ENCODE peak calls at places on chromosomes 5 and 9, in nine cellular contexts. C is keratinocyte, Q is HL-60, T is left ventricle myocardium inferior, G is IMR-90, H is A549, B is pancreas, A is uterus, P is kidney. F is an unnamed sample.

GRCh38 chr5:927172-928015 is 34.7 kb downstream of the TRIP13 start:
- DNase-seq in C (no peak), Q (no peak), T (no peak), G (no peak), H (no peak), B (peak), A (no peak), P (no peak), F (no peak)

GRCh38 chr9:114723926-114724325 is 41.9 kb upstream of the TEX48 start:
- DNase-seq in C (no peak), Q (no peak), T (no peak), G (peak), H (no peak), B (no peak), A (no peak), P (no peak), F (no peak)

GRCh38 chr9:34375901-34376595 is 650 bp downstream of the MYORG start:
- DNase-seq in C (no peak), Q (no peak), T (peak), G (no peak), H (peak), B (peak), A (peak), P (peak), F (peak)

GRCh38 chr5:10536931-10537579 is 26.8 kb upstream of the ANKRD33B start:
- DNase-seq in C (no peak), Q (peak), T (no peak), G (no peak), H (no peak), B (no peak), A (no peak), P (peak), F (no peak)

GRCh38 chr9:77952641-77953341 is 78.8 kb downstream of the GNAQ start:
- DNase-seq in C (no peak), Q (no peak), T (no peak), G (peak), H (no peak), B (no peak), A (no peak), P (no peak), F (no peak)

GRCh38 chr9:129162901-129163670 is 15.0 kb downstream of the IER5L start:
- DNase-seq in C (no peak), Q (no peak), T (no peak), G (peak), H (no peak), B (no peak), A (no peak), P (no peak), F (no peak)

GRCh38 chr9:111068816-111069215 is 30.5 kb upstream of the LPAR1 start:
- DNase-seq in C (no peak), Q (no peak), T (no peak), G (no peak), H (no peak), B (no peak), A (no peak), P (no peak), F (no peak)

GRCh38 chr9:109114670-109115069 is 5.1 kb downstream of the TMEM245 start:
- DNase-seq in C (no peak), Q (no peak), T (no peak), G (peak), H (no peak), B (no peak), A (no peak), P (no peak), F (no peak)

GRCh38 chr9:13140843-13141592 is 138.5 kb downstream of the MPDZ start:
- DNase-seq in C (no peak), Q (no peak), T (no peak), G (peak), H (no peak), B (no peak), A (no peak), P (no peak), F (no peak)

GRCh38 chr5:65774346-65774745 is 52.3 kb downstream of the NLN start:
- DNase-seq in C (peak), Q (no peak), T (no peak), G (peak), H (no peak), B (no peak), A (no peak), P (no peak), F (no peak)

GRCh38 chr5:116652196-116652729 is 77.6 kb upstream of the SEMA6A start:
- DNase-seq in C (peak), Q (no peak), T (peak), G (peak), H (no peak), B (no peak), A (peak), P (peak), F (peak)

GRCh38 chr9:114681594-114682332 is at the start of gene TEX48:
- DNase-seq in C (peak), Q (peak), T (no peak), G (peak), H (peak), B (no peak), A (peak), P (peak), F (peak)

GRCh38 chr9:88915916-88916315 is 75.4 kb upstream of the S1PR3 start:
- DNase-seq in C (no peak), Q (no peak), T (no peak), G (no peak), H (no peak), B (no peak), A (no peak), P (no peak), F (no peak)

GRCh38 chr5:42586625-42587024 is 163.4 kb downstream of the GHR start:
- DNase-seq in C (no peak), Q (no peak), T (peak), G (no peak), H (no peak), B (no peak), A (peak), P (no peak), F (no peak)

DNA sequence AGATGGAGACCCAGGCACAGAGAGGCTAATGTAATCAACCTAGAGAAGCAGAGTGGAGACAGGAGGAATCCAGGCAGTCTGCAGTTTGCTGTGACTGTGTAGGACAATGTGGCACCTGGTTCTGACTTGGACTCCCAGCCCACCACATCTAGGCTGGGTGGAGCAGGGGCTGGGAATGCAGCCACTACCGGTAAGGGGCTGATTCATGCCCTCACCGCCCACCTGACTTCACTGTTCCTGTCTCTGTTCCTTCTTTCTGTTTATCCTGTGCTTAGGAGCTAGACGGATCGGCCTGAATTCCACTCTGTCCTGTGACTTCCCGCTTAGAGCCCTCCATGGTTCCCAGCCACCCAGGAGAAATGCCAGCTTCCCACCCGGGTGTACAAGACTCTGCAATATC is 2.6 kb downstream of the PDLIM4 start:
- DNase-seq in C (no peak), Q (no peak), T (no peak), G (peak), H (no peak), B (no peak), A (no peak), P (peak), F (no peak)
- H3K27ac ChIP-seq in C (peak), Q (no peak), T (peak), G (peak), H (peak), B (no peak), A (peak), P (peak), F (no peak)

DNA sequence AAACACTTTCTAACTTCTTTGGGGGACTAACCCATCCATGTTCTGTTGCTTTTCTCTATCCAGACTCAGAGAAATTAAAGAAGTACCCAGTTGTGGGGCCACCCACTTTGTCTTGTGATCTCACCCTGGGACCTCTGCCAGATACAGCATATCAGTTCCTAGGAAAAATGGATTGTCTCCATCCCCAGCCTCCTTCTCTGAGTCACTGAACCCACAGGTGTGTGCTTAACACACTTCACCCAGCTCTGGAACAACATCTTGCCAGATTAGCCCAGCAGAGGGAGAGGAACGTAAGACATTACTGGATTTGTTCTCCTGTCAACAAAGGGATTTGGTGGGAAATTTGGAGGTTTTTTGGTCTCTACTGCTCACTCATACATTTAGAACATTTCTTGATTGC is 19.2 kb downstream of the FAM240B start:
- DNase-seq in C (peak), Q (no peak), T (no peak), G (peak), H (no peak), B (no peak), A (no peak), P (no peak), F (no peak)
- TF ChIP-seq CTCF in C (peak), Q (no peak), T (no peak), G (no peak), H (no peak), B (no peak), A (no peak), P (no peak), F (no peak)

GRCh38 chr9:116027511-116027910 is 126.1 kb upstream of the PAPPA start:
- DNase-seq in C (no peak), Q (no peak), T (no peak), G (peak), H (no peak), B (no peak), A (no peak), P (no peak), F (no peak)
- H3K4me3 ChIP-seq in C (no peak), Q (no peak), T (no peak), G (no peak), H (no peak), B (no peak), A (no peak), P (no peak), F (no peak)

DNA sequence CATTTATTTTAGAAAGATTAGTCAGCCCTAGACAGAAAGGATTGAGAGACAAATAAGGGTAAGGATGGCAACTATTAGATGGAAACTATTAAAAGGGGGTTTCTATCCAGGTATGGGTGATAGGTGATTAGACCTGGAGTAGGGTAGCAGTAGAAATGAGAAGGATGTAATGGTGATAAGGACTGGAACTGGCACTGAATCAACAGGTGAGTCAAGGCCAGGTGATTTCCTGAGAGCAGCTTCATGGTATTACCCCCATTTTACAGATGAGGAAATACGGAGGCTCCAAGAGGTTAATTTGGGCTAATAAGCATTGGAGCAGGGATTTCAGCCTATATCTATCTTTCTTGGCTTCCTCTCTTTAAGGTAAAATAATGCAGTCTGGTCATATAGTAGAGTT is 55.7 kb downstream of the CAST start:
- DNase-seq in C (no peak), Q (no peak), T (no peak), G (no peak), H (no peak), B (no peak), A (no peak), P (no peak), F (no peak)
- H3K27ac ChIP-seq in C (peak), Q (no peak), T (peak), G (no peak), H (no peak), B (no peak), A (no peak), P (no peak), F (peak)

GRCh38 chr9:98104445-98104881 is 14.6 kb downstream of the TRIM14 start:
- DNase-seq in C (no peak), Q (peak), T (no peak), G (no peak), H (no peak), B (no peak), A (no peak), P (peak), F (no peak)
- TF ChIP-seq CTCF in C (no peak), Q (no peak), T (no peak), G (no peak), H (no peak), B (no peak), A (no peak), P (no peak), F (no peak)

GRCh38 chr9:133701981-133702797 is 36.0 kb downstream of the SARDH start:
- DNase-seq in C (no peak), Q (no peak), T (no peak), G (peak), H (no peak), B (peak), A (peak), P (peak), F (no peak)
- H3K4me3 ChIP-seq in C (no peak), Q (no peak), T (peak), G (no peak), H (no peak), B (no peak), A (peak), P (peak), F (no peak)

GRCh38 chr5:74256947-74257573 is 383.5 kb downstream of the ENC1 start:
- DNase-seq in C (no peak), Q (no peak), T (no peak), G (no peak), H (no peak), B (no peak), A (no peak), P (no peak), F (no peak)
- H3K27ac ChIP-seq in C (no peak), Q (peak), T (peak), G (no peak), H (no peak), B (no peak), A (peak), P (peak), F (no peak)

DNA sequence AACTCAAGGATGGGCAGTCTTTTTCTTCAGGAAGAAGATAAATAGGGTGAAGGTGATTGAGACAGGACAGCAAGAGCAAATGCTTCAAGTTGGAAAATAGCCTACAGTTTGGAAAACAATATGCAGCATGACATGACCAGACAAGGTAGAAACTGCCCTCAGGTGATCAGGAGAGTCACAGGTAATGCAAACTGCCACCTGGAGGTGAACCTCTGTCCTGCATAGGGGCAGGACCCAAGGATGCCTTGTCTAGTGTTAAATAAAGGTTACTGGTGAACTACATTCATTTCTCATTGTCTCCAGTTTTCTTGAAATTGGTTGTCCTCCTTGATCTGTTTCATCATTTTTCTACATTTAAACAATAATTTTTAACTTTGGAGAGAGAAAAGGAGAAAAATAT is 232.1 kb downstream of the SEMA5A start:
- DNase-seq in C (no peak), Q (no peak), T (no peak), G (no peak), H (no peak), B (no peak), A (no peak), P (no peak), F (no peak)
- TF ChIP-seq CTCF in C (peak), Q (no peak), T (no peak), G (no peak), H (no peak), B (no peak), A (no peak), P (no peak), F (no peak)

F was measured in lung.